ENCODE peak calls at places on chromosomes 2 and 18, in eight cellular contexts. One of them, this sample, is unnamed.

GRCh38 chr2:62319061-62319460 is 123.1 kb downstream of the B3GNT2 start:
- DNase-seq in PC-3: no peak
- DNase-seq in colonic mucosa: no peak
- DNase-seq in HFFc6: no peak
- DNase-seq in GM12865: peak
- DNase-seq in adrenal gland: peak
- DNase-seq in right atrium auricular region: no peak
- DNase-seq in epithelial cell of esophagus: no peak
- DNase-seq in this sample: no peak

GRCh38 chr2:98157557-98157956 is 70.6 kb downstream of the VWA3B start:
- DNase-seq in right atrium auricular region: no peak
- DNase-seq in adrenal gland: no peak
- DNase-seq in PC-3: peak
- DNase-seq in HFFc6: no peak
- DNase-seq in colonic mucosa: no peak
- DNase-seq in GM12865: peak
- DNase-seq in epithelial cell of esophagus: no peak
- DNase-seq in this sample: no peak

GRCh38 chr2:220269421-220269820 is 642.0 kb downstream of the SLC4A3 start:
- DNase-seq in colonic mucosa: no peak
- DNase-seq in right atrium auricular region: no peak
- DNase-seq in GM12865: no peak
- DNase-seq in HFFc6: no peak
- DNase-seq in epithelial cell of esophagus: no peak
- DNase-seq in adrenal gland: no peak
- DNase-seq in PC-3: no peak
- DNase-seq in this sample: no peak

GRCh38 chr2:212157011-212157410 is 381.6 kb downstream of the ERBB4 start:
- DNase-seq in GM12865: no peak
- DNase-seq in PC-3: no peak
- DNase-seq in colonic mucosa: no peak
- DNase-seq in epithelial cell of esophagus: peak
- DNase-seq in right atrium auricular region: no peak
- DNase-seq in adrenal gland: no peak
- DNase-seq in HFFc6: no peak
- DNase-seq in this sample: no peak

GRCh38 chr2:148298201-148298600 is 277.3 kb downstream of the MBD5 start:
- DNase-seq in epithelial cell of esophagus: peak
- DNase-seq in PC-3: peak
- DNase-seq in HFFc6: no peak
- DNase-seq in adrenal gland: no peak
- DNase-seq in colonic mucosa: no peak
- DNase-seq in right atrium auricular region: no peak
- DNase-seq in GM12865: no peak
- DNase-seq in this sample: no peak

GRCh38 chr2:48829569-48829968 is 74.0 kb upstream of the LHCGR start:
- DNase-seq in HFFc6: no peak
- DNase-seq in adrenal gland: no peak
- DNase-seq in epithelial cell of esophagus: no peak
- DNase-seq in PC-3: no peak
- DNase-seq in right atrium auricular region: no peak
- DNase-seq in colonic mucosa: no peak
- DNase-seq in GM12865: no peak
- DNase-seq in this sample: no peak

GRCh38 chr18:55314031-55314430 is 274.0 kb downstream of the TCF4 start:
- DNase-seq in colonic mucosa: no peak
- DNase-seq in HFFc6: no peak
- DNase-seq in epithelial cell of esophagus: no peak
- DNase-seq in adrenal gland: no peak
- DNase-seq in PC-3: no peak
- DNase-seq in GM12865: no peak
- DNase-seq in right atrium auricular region: no peak
- DNase-seq in this sample: no peak

GRCh38 chr2:47070155-47070919 is 84.8 kb downstream of the STPG4 start:
- DNase-seq in HFFc6: peak
- DNase-seq in colonic mucosa: peak
- DNase-seq in PC-3: no peak
- DNase-seq in epithelial cell of esophagus: no peak
- DNase-seq in adrenal gland: no peak
- DNase-seq in right atrium auricular region: no peak
- DNase-seq in GM12865: no peak
- DNase-seq in this sample: no peak

GRCh38 chr2:109129356-109129920 is 433 bp downstream of the SH3RF3 start:
- DNase-seq in colonic mucosa: peak
- DNase-seq in PC-3: peak
- DNase-seq in HFFc6: no peak
- DNase-seq in epithelial cell of esophagus: peak
- DNase-seq in right atrium auricular region: no peak
- DNase-seq in GM12865: peak
- DNase-seq in adrenal gland: peak
- DNase-seq in this sample: no peak

GRCh38 chr2:71746946-71747501 is 293.7 kb downstream of the DYSF start:
- DNase-seq in epithelial cell of esophagus: no peak
- DNase-seq in GM12865: no peak
- DNase-seq in HFFc6: peak
- DNase-seq in colonic mucosa: peak
- DNase-seq in adrenal gland: peak
- DNase-seq in PC-3: peak
- DNase-seq in right atrium auricular region: peak
- DNase-seq in this sample: no peak

GRCh38 chr2:45922577-45922988 is 271.1 kb downstream of the PRKCE start:
- DNase-seq in GM12865: no peak
- DNase-seq in adrenal gland: no peak
- DNase-seq in HFFc6: peak
- DNase-seq in epithelial cell of esophagus: no peak
- DNase-seq in colonic mucosa: no peak
- DNase-seq in PC-3: peak
- DNase-seq in right atrium auricular region: peak
- DNase-seq in this sample: no peak

GRCh38 chr2:10057231-10058107 is 14.1 kb downstream of the KLF11 start:
- DNase-seq in adrenal gland: peak
- DNase-seq in right atrium auricular region: no peak
- DNase-seq in HFFc6: peak
- DNase-seq in colonic mucosa: peak
- DNase-seq in PC-3: no peak
- DNase-seq in epithelial cell of esophagus: peak
- DNase-seq in GM12865: peak
- DNase-seq in this sample: no peak

GRCh38 chr2:206713770-206714169 is 4.4 kb downstream of the DYTN start:
- DNase-seq in epithelial cell of esophagus: no peak
- DNase-seq in PC-3: no peak
- DNase-seq in GM12865: peak
- DNase-seq in HFFc6: no peak
- DNase-seq in adrenal gland: no peak
- DNase-seq in colonic mucosa: no peak
- DNase-seq in right atrium auricular region: no peak
- DNase-seq in this sample: peak

GRCh38 chr18:25042641-25043051 is 309.3 kb downstream of the ZNF521 start:
- DNase-seq in GM12865: no peak
- DNase-seq in adrenal gland: peak
- DNase-seq in colonic mucosa: no peak
- DNase-seq in PC-3: no peak
- DNase-seq in HFFc6: no peak
- DNase-seq in epithelial cell of esophagus: no peak
- DNase-seq in right atrium auricular region: no peak
- DNase-seq in this sample: no peak

GRCh38 chr2:67243919-67244318 is 153.2 kb upstream of the ETAA1 start:
- DNase-seq in right atrium auricular region: no peak
- DNase-seq in GM12865: no peak
- DNase-seq in colonic mucosa: no peak
- DNase-seq in epithelial cell of esophagus: no peak
- DNase-seq in PC-3: peak
- DNase-seq in HFFc6: no peak
- DNase-seq in adrenal gland: no peak
- DNase-seq in this sample: no peak

GRCh38 chr18:23238152-23238531 is 102.9 kb downstream of the CABLES1 start:
- DNase-seq in adrenal gland: peak
- DNase-seq in GM12865: no peak
- DNase-seq in PC-3: no peak
- DNase-seq in colonic mucosa: no peak
- DNase-seq in HFFc6: no peak
- DNase-seq in right atrium auricular region: peak
- DNase-seq in epithelial cell of esophagus: no peak
- DNase-seq in this sample: no peak

GRCh38 chr2:122341007-122341406 is 585.6 kb downstream of the TSN start:
- DNase-seq in colonic mucosa: no peak
- DNase-seq in PC-3: no peak
- DNase-seq in epithelial cell of esophagus: peak
- DNase-seq in GM12865: no peak
- DNase-seq in HFFc6: no peak
- DNase-seq in right atrium auricular region: no peak
- DNase-seq in adrenal gland: no peak
- DNase-seq in this sample: no peak

GRCh38 chr2:101704046-101704466 is 6.5 kb downstream of the MAP4K4 start:
- DNase-seq in HFFc6: peak
- DNase-seq in adrenal gland: peak
- DNase-seq in epithelial cell of esophagus: peak
- DNase-seq in colonic mucosa: no peak
- DNase-seq in PC-3: no peak
- DNase-seq in right atrium auricular region: no peak
- DNase-seq in GM12865: peak
- DNase-seq in this sample: no peak

DNA sequence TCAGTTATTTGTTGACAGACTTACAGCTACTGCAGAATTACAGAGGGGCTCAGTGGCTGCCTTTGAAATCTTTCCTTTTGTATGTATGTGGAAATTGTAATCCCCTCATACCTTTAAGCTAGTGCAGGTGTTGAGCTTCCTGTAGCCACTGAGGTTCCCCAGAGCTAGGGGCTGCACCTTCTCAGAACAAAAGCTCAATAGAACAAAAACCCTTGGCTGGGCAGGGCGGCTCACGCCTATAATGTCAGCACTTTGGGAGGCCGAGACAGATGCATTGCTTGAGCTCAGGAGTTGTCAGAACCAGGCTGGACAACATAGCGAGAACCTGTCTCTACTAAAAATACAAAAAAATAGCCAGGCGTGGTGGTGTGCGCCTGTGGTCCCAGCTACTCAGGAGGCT is 41.3 kb upstream of the CHMP1B start:
- DNase-seq in epithelial cell of esophagus: no peak
- DNase-seq in adrenal gland: no peak
- DNase-seq in PC-3: no peak
- DNase-seq in colonic mucosa: no peak
- DNase-seq in HFFc6: no peak
- DNase-seq in right atrium auricular region: no peak
- DNase-seq in GM12865: no peak
- DNase-seq in this sample: no peak
- TF ChIP-seq CTCF in epithelial cell of esophagus: no peak
- TF ChIP-seq CTCF in adrenal gland: no peak
- TF ChIP-seq CTCF in PC-3: no peak
- TF ChIP-seq CTCF in colonic mucosa: no peak
- TF ChIP-seq CTCF in HFFc6: no peak
- TF ChIP-seq CTCF in right atrium auricular region: no peak
- TF ChIP-seq CTCF in GM12865: no peak
- TF ChIP-seq CTCF in this sample: no peak

GRCh38 chr2:15796543-15796942 is 143.8 kb upstream of the MYCN start:
- DNase-seq in colonic mucosa: no peak
- DNase-seq in GM12865: no peak
- DNase-seq in PC-3: no peak
- DNase-seq in HFFc6: no peak
- DNase-seq in right atrium auricular region: no peak
- DNase-seq in adrenal gland: no peak
- DNase-seq in epithelial cell of esophagus: no peak
- DNase-seq in this sample: no peak

GRCh38 chr2:15797946-15798281 is 142.4 kb upstream of the MYCN start:
- DNase-seq in epithelial cell of esophagus: no peak
- DNase-seq in PC-3: no peak
- DNase-seq in HFFc6: no peak
- DNase-seq in right atrium auricular region: no peak
- DNase-seq in GM12865: no peak
- DNase-seq in adrenal gland: no peak
- DNase-seq in colonic mucosa: no peak
- DNase-seq in this sample: no peak

GRCh38 chr2:15798716-15799431 is 141.5 kb upstream of the MYCN start:
- DNase-seq in PC-3: no peak
- DNase-seq in epithelial cell of esophagus: no peak
- DNase-seq in right atrium auricular region: no peak
- DNase-seq in colonic mucosa: no peak
- DNase-seq in HFFc6: no peak
- DNase-seq in GM12865: no peak
- DNase-seq in adrenal gland: no peak
- DNase-seq in this sample: no peak

GRCh38 chr2:15795426-15795825 is 144.9 kb upstream of the MYCN start:
- DNase-seq in HFFc6: no peak
- DNase-seq in epithelial cell of esophagus: no peak
- DNase-seq in colonic mucosa: no peak
- DNase-seq in GM12865: no peak
- DNase-seq in PC-3: no peak
- DNase-seq in right atrium auricular region: no peak
- DNase-seq in adrenal gland: no peak
- DNase-seq in this sample: no peak

DNA sequence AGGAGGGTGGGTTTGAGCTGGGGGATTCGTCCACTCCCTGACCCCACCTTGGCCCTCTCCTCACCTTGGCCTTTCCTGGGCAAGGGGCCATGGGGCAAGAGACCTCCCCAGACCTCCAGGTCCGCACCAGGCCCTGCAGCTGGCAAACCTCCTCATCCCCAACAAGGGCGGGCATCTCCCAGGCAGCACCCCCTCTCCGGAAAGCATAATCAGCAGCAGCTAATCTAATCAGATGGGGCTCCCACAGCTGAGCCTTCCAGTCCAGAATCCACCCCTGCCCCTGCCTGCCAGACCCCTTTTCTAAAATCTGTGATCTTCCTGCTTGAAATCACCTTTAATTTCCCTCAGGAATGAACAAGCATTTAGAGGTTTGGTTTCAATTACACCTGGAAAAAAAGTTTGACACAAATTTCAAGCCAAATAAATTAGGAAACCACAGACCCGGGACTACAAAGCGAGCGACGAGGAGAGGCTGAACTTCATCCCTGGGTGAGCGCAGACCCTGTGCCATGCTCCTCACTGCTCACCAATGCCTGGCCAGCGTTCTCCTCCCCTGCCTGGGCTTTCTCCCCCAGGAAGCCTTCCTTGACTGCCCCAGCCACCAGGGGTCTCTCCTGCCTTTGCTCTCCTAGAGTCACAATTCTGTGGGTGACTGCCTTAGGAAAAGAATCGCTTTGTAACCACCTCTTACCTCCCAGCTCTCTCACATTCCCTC is 143.0 kb upstream of the MYCN start:
- DNase-seq in adrenal gland: no peak
- DNase-seq in colonic mucosa: no peak
- DNase-seq in epithelial cell of esophagus: no peak
- DNase-seq in HFFc6: no peak
- DNase-seq in PC-3: no peak
- DNase-seq in right atrium auricular region: no peak
- DNase-seq in GM12865: no peak
- DNase-seq in this sample: no peak
- TF ChIP-seq CTCF in adrenal gland: no peak
- TF ChIP-seq CTCF in colonic mucosa: no peak
- TF ChIP-seq CTCF in epithelial cell of esophagus: no peak
- TF ChIP-seq CTCF in HFFc6: no peak
- TF ChIP-seq CTCF in PC-3: no peak
- TF ChIP-seq CTCF in right atrium auricular region: no peak
- TF ChIP-seq CTCF in GM12865: peak
- TF ChIP-seq CTCF in this sample: peak

GRCh38 chr2:158745067-158745865 is 49.9 kb upstream of the DAPL1 start:
- DNase-seq in epithelial cell of esophagus: peak
- DNase-seq in HFFc6: peak
- DNase-seq in colonic mucosa: peak
- DNase-seq in PC-3: peak
- DNase-seq in GM12865: peak
- DNase-seq in adrenal gland: peak
- DNase-seq in right atrium auricular region: no peak
- DNase-seq in this sample: peak
- TF ChIP-seq CTCF in epithelial cell of esophagus: peak
- TF ChIP-seq CTCF in HFFc6: peak
- TF ChIP-seq CTCF in colonic mucosa: peak
- TF ChIP-seq CTCF in PC-3: peak
- TF ChIP-seq CTCF in GM12865: peak
- TF ChIP-seq CTCF in adrenal gland: peak
- TF ChIP-seq CTCF in right atrium auricular region: peak
- TF ChIP-seq CTCF in this sample: peak

GRCh38 chr2:209208211-209208610 is 215.6 kb upstream of the MAP2 start:
- DNase-seq in PC-3: peak
- DNase-seq in right atrium auricular region: no peak
- DNase-seq in HFFc6: no peak
- DNase-seq in adrenal gland: peak
- DNase-seq in GM12865: peak
- DNase-seq in colonic mucosa: peak
- DNase-seq in epithelial cell of esophagus: peak
- DNase-seq in this sample: peak
- TF ChIP-seq CTCF in PC-3: peak
- TF ChIP-seq CTCF in right atrium auricular region: peak
- TF ChIP-seq CTCF in HFFc6: peak
- TF ChIP-seq CTCF in adrenal gland: peak
- TF ChIP-seq CTCF in GM12865: peak
- TF ChIP-seq CTCF in colonic mucosa: peak
- TF ChIP-seq CTCF in epithelial cell of esophagus: peak
- TF ChIP-seq CTCF in this sample: peak

This sample was measured in GM13977.